ENCODE peak calls at places on chromosomes 5 and 9, in five cellular contexts. H is body of pancreas, R is heart left ventricle, N is coronary artery, M is HFF-Myc. V is an unnamed sample.

GRCh38 chr9:126678989-126679388 is 65.3 kb downstream of the LMX1B start:
- DNase-seq in H (no peak), R (no peak), N (no peak), M (no peak), V (no peak)

GRCh38 chr5:9201761-9202160 is 344.1 kb downstream of the SEMA5A start:
- DNase-seq in H (no peak), R (no peak), N (no peak), M (no peak), V (no peak)

GRCh38 chr5:115351356-115352195 is 55.1 kb upstream of the CCDC112 start:
- DNase-seq in H (no peak), R (no peak), N (no peak), M (no peak), V (no peak)

GRCh38 chr5:179585903-179586511 is 35.7 kb downstream of the RUFY1 start:
- DNase-seq in H (no peak), R (no peak), N (no peak), M (no peak), V (no peak)

GRCh38 chr9:131281119-131281965 is 5.0 kb upstream of the FAM78A start:
- DNase-seq in H (no peak), R (no peak), N (no peak), M (no peak), V (no peak)

GRCh38 chr9:100117316-100117715 is 18.3 kb downstream of the INVS start:
- DNase-seq in H (no peak), R (no peak), N (no peak), M (no peak), V (no peak)

GRCh38 chr9:2987679-2988078 is 143.8 kb upstream of the PUM3 start:
- DNase-seq in H (no peak), R (no peak), N (no peak), M (no peak), V (no peak)

GRCh38 chr5:23305055-23305454 is 202.4 kb upstream of the PRDM9 start:
- DNase-seq in H (no peak), R (no peak), N (no peak), M (no peak), V (no peak)

GRCh38 chr5:1110930-1111726 is 735 bp downstream of the SLC12A7 start:
- DNase-seq in H (peak), R (peak), N (no peak), M (no peak), V (no peak)

GRCh38 chr5:126527892-126528291 is 67.1 kb downstream of the ALDH7A1 start:
- DNase-seq in H (no peak), R (no peak), N (no peak), M (no peak), V (no peak)

GRCh38 chr9:19484699-19485098 is 75.9 kb downstream of the ACER2 start:
- DNase-seq in H (no peak), R (no peak), N (no peak), M (no peak), V (no peak)

GRCh38 chr9:109036744-109037680 is 23.7 kb upstream of the CTNNAL1 start:
- DNase-seq in H (no peak), R (no peak), N (no peak), M (no peak), V (no peak)

GRCh38 chr5:54317511-54318260 is 7.3 kb upstream of the ARL15 start:
- DNase-seq in H (no peak), R (no peak), N (no peak), M (no peak), V (no peak)

GRCh38 chr9:129586647-129587046 is 34.3 kb downstream of the C9orf50 start:
- DNase-seq in H (no peak), R (no peak), N (no peak), M (no peak), V (no peak)

GRCh38 chr5:124706729-124707361 is 39.6 kb downstream of the ZNF608 start:
- DNase-seq in H (peak), R (peak), N (no peak), M (peak), V (no peak)

GRCh38 chr9:120374817-120375216 is 205.2 kb downstream of the CDK5RAP2 start:
- DNase-seq in H (no peak), R (no peak), N (peak), M (no peak), V (no peak)

GRCh38 chr9:112570731-112571167 is 84.1 kb downstream of the KIAA1958 start:
- DNase-seq in H (peak), R (no peak), N (no peak), M (no peak), V (peak)

GRCh38 chr5:34007116-34007674 is 655 bp downstream of the AMACR start:
- DNase-seq in H (peak), R (no peak), N (no peak), M (no peak), V (no peak)

GRCh38 chr9:120913673-120914266 is 12.8 kb downstream of the TRAF1 start:
- DNase-seq in H (no peak), R (no peak), N (no peak), M (no peak), V (no peak)

GRCh38 chr5:67774153-67774552 is 441.4 kb upstream of the PIK3R1 start:
- DNase-seq in H (no peak), R (no peak), N (no peak), M (no peak), V (no peak)

GRCh38 chr5:178347956-178348355 is 115.4 kb upstream of the PHYKPL start:
- DNase-seq in H (no peak), R (peak), N (no peak), M (no peak), V (no peak)

GRCh38 chr5:80503641-80504040 is 15.7 kb downstream of the FAM151B start:
- DNase-seq in H (no peak), R (no peak), N (no peak), M (no peak), V (no peak)

GRCh38 chr5:78538240-78538850 is 110.2 kb downstream of the LHFPL2 start:
- DNase-seq in H (no peak), R (no peak), N (peak), M (no peak), V (no peak)

GRCh38 chr9:77375956-77376532 is 198.7 kb downstream of the VPS13A start:
- DNase-seq in H (no peak), R (no peak), N (no peak), M (no peak), V (peak)

GRCh38 chr5:52725065-52725746 is 62.5 kb upstream of the ITGA1 start:
- DNase-seq in H (peak), R (no peak), N (no peak), M (no peak), V (no peak)

GRCh38 chr9:126419475-126419874 is 92.8 kb downstream of the MVB12B start:
- DNase-seq in H (no peak), R (peak), N (no peak), M (no peak), V (no peak)

GRCh38 chr5:147578228-147579024 is 68.6 kb upstream of the DPYSL3 start:
- DNase-seq in H (no peak), R (no peak), N (no peak), M (peak), V (no peak)

GRCh38 chr9:137396227-137396626 is 26.7 kb downstream of the EXD3 start:
- DNase-seq in H (no peak), R (no peak), N (no peak), M (no peak), V (peak)

GRCh38 chr9:96137666-96138429 is 164.1 kb downstream of the HSD17B3 start:
- DNase-seq in H (no peak), R (no peak), N (no peak), M (no peak), V (no peak)

GRCh38 chr5:110321117-110321516 is 405.4 kb downstream of the TMEM232 start:
- DNase-seq in H (no peak), R (no peak), N (no peak), M (no peak), V (peak)

GRCh38 chr9:134029248-134030226 is 4.3 kb downstream of the BRD3OS start:
- DNase-seq in H (no peak), R (no peak), N (no peak), M (no peak), V (no peak)

GRCh38 chr5:124528838-124529237 is 217.6 kb downstream of the ZNF608 start:
- DNase-seq in H (no peak), R (no peak), N (no peak), M (no peak), V (no peak)

GRCh38 chr5:97112212-97112611 is 30.2 kb downstream of the LIX1 start:
- DNase-seq in H (no peak), R (no peak), N (no peak), M (no peak), V (no peak)

GRCh38 chr9:128420651-128421473 is at the start of gene CERCAM:
- DNase-seq in H (peak), R (peak), N (no peak), M (no peak), V (no peak)

GRCh38 chr9:93645149-93645889 is 68.9 kb downstream of the PHF2 start:
- DNase-seq in H (no peak), R (no peak), N (peak), M (no peak), V (no peak)

GRCh38 chr5:88262116-88262515 is 6.5 kb downstream of the TMEM161B start:
- DNase-seq in H (no peak), R (no peak), N (no peak), M (no peak), V (no peak)

GRCh38 chr5:81081461-81081835 is 121.3 kb downstream of the RASGRF2 start:
- DNase-seq in H (no peak), R (peak), N (no peak), M (no peak), V (no peak)

GRCh38 chr5:27947088-27947487 is 908.7 kb upstream of the CDH9 start:
- DNase-seq in H (no peak), R (no peak), N (no peak), M (no peak), V (peak)

GRCh38 chr9:135987838-135988404 is 26.7 kb upstream of the UBAC1 start:
- DNase-seq in H (no peak), R (no peak), N (no peak), M (no peak), V (no peak)

GRCh38 chr5:39080168-39080567 is 6.0 kb upstream of the RICTOR start:
- DNase-seq in H (no peak), R (no peak), N (no peak), M (no peak), V (no peak)
- TF ChIP-seq CTCF in H (no peak), R (no peak), N (no peak), M (no peak), V (no peak)

GRCh38 chr9:35609001-35609819 is 4.1 kb downstream of the TESK1 start:
- DNase-seq in H (no peak), R (no peak), N (peak), M (no peak), V (no peak)

GRCh38 chr9:35609820-35610163 is 4.7 kb downstream of the TESK1 start:
- DNase-seq in H (no peak), R (no peak), N (no peak), M (no peak), V (no peak)

GRCh38 chr9:35608221-35608620 is 3.2 kb downstream of the TESK1 start:
- DNase-seq in H (no peak), R (no peak), N (peak), M (no peak), V (no peak)

GRCh38 chr9:35612843-35613242 is 5.4 kb downstream of the CD72 start:
- DNase-seq in H (no peak), R (no peak), N (peak), M (no peak), V (no peak)

GRCh38 chr9:35611230-35611797 is 6.3 kb downstream of the TESK1 start:
- DNase-seq in H (peak), R (no peak), N (no peak), M (no peak), V (no peak)
- TF ChIP-seq CTCF in H (peak), R (peak), N (peak), M (peak), V (peak)

GRCh38 chr5:173984218-173984617 is 4.8 kb upstream of the C5orf47 start:
- DNase-seq in H (no peak), R (no peak), N (no peak), M (no peak), V (no peak)
- TF ChIP-seq CTCF in H (no peak), R (peak), N (no peak), M (peak), V (peak)

DNA sequence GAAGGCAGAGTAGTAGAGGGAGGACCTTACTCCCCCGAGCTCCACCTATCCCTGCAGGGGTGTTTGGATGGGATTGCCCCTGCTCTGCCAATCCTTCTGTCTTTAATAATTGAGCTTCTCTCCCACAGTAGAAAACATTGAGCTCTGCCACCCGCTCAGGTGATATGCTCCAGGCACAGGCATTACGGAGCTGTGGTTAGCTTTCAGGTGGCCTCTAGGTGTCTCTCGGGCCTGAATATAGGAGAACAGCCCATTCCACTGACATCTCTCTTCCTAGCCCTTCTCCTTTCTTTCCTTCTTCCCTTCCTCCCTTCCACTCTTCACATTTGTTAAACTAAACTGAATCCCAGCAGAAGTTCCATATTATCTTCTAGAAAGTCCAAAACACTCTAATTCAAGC is 203.4 kb downstream of the SYK start:
- DNase-seq in H (no peak), R (no peak), N (no peak), M (no peak), V (no peak)
- TF ChIP-seq CTCF in H (no peak), R (no peak), N (no peak), M (no peak), V (no peak)